ENCODE peak calls at places on chromosomes 7 and 10, in five cellular contexts. B, J, Q, Y and F are unnamed samples. For H3K4me1, the result is how much of the 10 kb centered on the place peaks cover.

GRCh38 chr10:43781480-43782361 is 133.0 kb upstream of the ZNF32 start:
- DNase-seq in J (no peak), Y (peak), Q (no peak), B (peak), F (no peak)

GRCh38 chr10:21452203-21452602 is 73.3 kb downstream of the SKIDA1 start:
- DNase-seq in Y (no peak), Q (no peak), J (no peak), B (no peak), F (no peak)

GRCh38 chr7:7653568-7654187 is 13.1 kb downstream of the UMAD1 start:
- DNase-seq in B (no peak), Q (no peak), Y (peak), J (no peak), F (no peak)

GRCh38 chr7:97011104-97011503 is 5.8 kb downstream of the DLX6 start:
- DNase-seq in Q (no peak), B (no peak), Y (no peak), J (no peak), F (no peak)

GRCh38 chr10:90960355-90960814 is 39.5 kb upstream of the ANKRD1 start:
- DNase-seq in Y (peak), B (no peak), Q (no peak), J (peak), F (no peak)

GRCh38 chr7:7595451-7595850 is 28.8 kb downstream of the MIOS start:
- DNase-seq in J (peak), Q (no peak), B (no peak), Y (no peak), F (no peak)

GRCh38 chr7:143318661-143319060 is 2.8 kb downstream of the CLCN1 start:
- DNase-seq in Y (no peak), J (no peak), Q (peak), B (no peak), F (no peak)

GRCh38 chr10:43214071-43214955 is 52.6 kb downstream of the RASGEF1A start:
- DNase-seq in B (no peak), Y (no peak), Q (no peak), J (no peak), F (no peak)

GRCh38 chr10:5321273-5321672 is 43.5 kb upstream of the UCN3 start:
- DNase-seq in Q (no peak), Y (no peak), B (no peak), J (no peak), F (no peak)

GRCh38 chr10:7406712-7407333 is 4.0 kb downstream of the SFMBT2 start:
- DNase-seq in Y (no peak), J (no peak), Q (no peak), B (no peak), F (no peak)

GRCh38 chr10:49139866-49140195 is 6.0 kb upstream of the FAM170B start:
- DNase-seq in Q (no peak), Y (no peak), B (no peak), J (no peak), F (no peak)

GRCh38 chr7:155291045-155291530 is 6.6 kb upstream of the INSIG1 start:
- DNase-seq in Y (no peak), J (peak), Q (no peak), B (peak), F (peak)

GRCh38 chr10:44297963-44298362 is 86.9 kb downstream of the CXCL12 start:
- DNase-seq in Y (no peak), J (no peak), B (no peak), Q (no peak), F (no peak)

GRCh38 chr10:17685227-17685840 is 41.4 kb downstream of the STAM start:
- DNase-seq in B (no peak), J (no peak), Q (no peak), Y (peak), F (no peak)

GRCh38 chr7:91344248-91344647 is 80.0 kb downstream of the FZD1 start:
- DNase-seq in J (no peak), B (peak), Q (no peak), Y (no peak), F (no peak)

GRCh38 chr7:131482800-131483199 is 73.6 kb downstream of the PODXL start:
- DNase-seq in B (no peak), Q (no peak), J (no peak), Y (peak), F (no peak)

GRCh38 chr7:83212883-83213282 is 50.2 kb upstream of the PCLO start:
- DNase-seq in B (no peak), Y (no peak), J (no peak), Q (no peak), F (no peak)

GRCh38 chr10:623039-623438 is 66.4 kb downstream of the DIP2C start:
- DNase-seq in J (no peak), Q (no peak), Y (no peak), B (no peak), F (no peak)

GRCh38 chr10:21935439-21936023 is 68.0 kb downstream of the DNAJC1 start:
- DNase-seq in Q (no peak), B (no peak), Y (no peak), J (no peak), F (no peak)

GRCh38 chr7:129489491-129489890 is 12.8 kb upstream of the SMKR1 start:
- DNase-seq in B (no peak), Q (no peak), J (no peak), Y (no peak), F (no peak)

GRCh38 chr7:39501358-39501757 is 64.8 kb upstream of the YAE1 start:
- DNase-seq in Y (no peak), J (no peak), Q (no peak), B (no peak), F (no peak)

GRCh38 chr10:18868919-18869318 is 179.7 kb upstream of the MALRD1 start:
- DNase-seq in J (no peak), Q (no peak), B (no peak), Y (no peak), F (no peak)

GRCh38 chr7:70738080-70738479 is 393.9 kb upstream of the GALNT17 start:
- DNase-seq in J (no peak), Y (no peak), B (peak), Q (peak), F (no peak)

GRCh38 chr7:91634485-91635177 is 245.9 kb downstream of the MTERF1 start:
- DNase-seq in B (no peak), J (no peak), Y (no peak), Q (no peak), F (no peak)

GRCh38 chr7:26549281-26549943 is 257.8 kb downstream of the SNX10 start:
- DNase-seq in J (peak), Q (no peak), B (peak), Y (no peak), F (no peak)

GRCh38 chr7:32890553-32891045 is 961 bp downstream of the KBTBD2 start:
- DNase-seq in Q (peak), B (no peak), Y (peak), J (no peak), F (no peak)

GRCh38 chr7:32891046-32891799 is at the start of gene KBTBD2:
- DNase-seq in Y (no peak), Q (peak), J (peak), B (peak), F (peak)

GRCh38 chr7:32892521-32893224 is 1.1 kb upstream of the KBTBD2 start:
- DNase-seq in Q (peak), B (peak), J (peak), Y (no peak), F (peak)

GRCh38 chr7:32893225-32893560 is 1.6 kb upstream of the KBTBD2 start:
- DNase-seq in Q (no peak), Y (no peak), J (no peak), B (no peak), F (no peak)

GRCh38 chr7:32891800-32892520 is 400 bp upstream of the KBTBD2 start:
- DNase-seq in J (peak), B (peak), Y (peak), Q (peak), F (peak)
- H3K4me1 ChIP-seq in J (under half), B (under half), Y (under half), Q (under half), F (under half)

DNA sequence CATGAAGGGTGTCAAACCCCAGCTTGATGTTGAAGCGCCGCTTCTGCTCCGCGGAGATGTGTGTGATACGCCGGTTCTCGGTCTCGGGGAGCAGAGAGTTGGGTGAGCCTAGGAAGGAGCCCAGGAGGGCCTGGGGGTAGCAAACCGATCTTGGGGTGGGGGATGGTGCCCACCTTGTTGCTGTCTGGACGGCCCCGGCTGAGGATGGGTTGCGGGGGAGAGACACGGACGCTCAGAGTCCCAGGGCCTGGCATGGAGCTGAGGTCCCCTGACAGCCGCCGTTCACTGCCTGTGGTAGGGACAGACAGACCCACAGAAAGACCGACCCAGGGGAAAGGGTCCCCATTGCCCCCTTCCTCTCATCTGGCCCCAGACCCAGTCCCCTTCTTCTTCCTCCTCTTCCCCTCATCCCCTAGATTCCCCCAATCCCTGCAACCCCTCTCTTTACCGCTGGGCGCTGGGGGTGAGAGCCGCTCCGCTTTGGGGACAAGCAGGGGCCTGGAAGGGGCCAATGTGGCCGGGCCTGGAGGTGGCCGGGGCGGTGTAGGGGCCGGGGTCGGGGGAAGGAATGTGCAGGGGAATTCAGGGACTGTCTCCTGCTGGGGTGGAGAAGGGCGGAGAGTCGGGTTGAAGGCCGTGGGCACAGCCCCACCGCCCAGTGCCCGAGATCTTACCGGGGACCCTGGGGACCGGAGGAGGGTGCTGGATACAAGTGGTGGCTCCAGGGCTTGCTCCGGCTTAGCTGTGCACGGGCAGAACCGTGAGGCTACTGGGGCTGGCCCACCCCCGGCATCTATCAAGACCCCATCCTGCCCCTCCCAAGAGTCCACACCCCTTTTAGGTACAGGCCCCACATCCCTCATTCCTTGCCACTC is 18.0 kb upstream of the TBL2 start:
- DNase-seq in B (no peak), Q (no peak), Y (no peak), J (no peak), F (no peak)
- TF ChIP-seq POLR2A in B (no peak), Q (no peak), Y (no peak), J (no peak), F (no peak)

DNA sequence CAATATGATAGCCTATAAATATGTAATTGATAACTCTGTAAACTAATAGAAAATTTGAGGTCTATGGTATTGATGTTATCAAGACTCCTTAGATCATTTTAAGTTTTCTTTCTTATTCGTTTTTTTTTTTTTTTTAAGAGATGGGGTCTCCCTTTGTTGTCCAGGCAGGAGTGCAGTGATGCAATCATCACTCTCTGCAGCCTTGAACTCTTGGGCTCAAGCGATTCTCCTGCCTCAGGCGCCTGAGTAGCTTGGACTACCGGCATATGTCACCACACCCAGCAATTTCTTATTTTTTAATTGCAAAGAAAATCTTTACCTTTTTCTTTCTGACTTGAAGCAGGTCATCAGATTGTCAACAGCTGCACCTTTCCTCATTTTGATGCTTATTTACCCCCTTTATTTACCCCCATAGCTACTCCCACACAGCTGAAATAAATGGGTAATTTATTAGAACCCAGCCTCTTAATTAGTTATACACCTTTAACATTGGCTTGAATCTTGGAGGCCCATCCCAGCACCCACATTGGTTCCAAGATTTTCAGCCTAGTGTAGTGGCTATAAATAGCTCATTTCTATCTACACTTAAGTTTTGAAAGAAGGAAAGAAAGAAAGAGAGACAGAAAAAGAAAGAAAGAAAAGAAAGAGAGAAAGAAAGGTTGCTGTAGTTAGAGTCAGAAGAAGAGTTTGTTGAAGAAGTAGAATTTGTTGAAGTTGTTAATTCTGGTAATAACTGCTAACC is 38.3 kb downstream of the ARL4A start:
- DNase-seq in B (no peak), Q (no peak), J (no peak), Y (no peak), F (no peak)
- H3K4me1 ChIP-seq in B (under half), Q (under half), J (under half), Y (under half), F (under half)

GRCh38 chr10:4241724-4242345 is 456.8 kb upstream of the KLF6 start:
- DNase-seq in J (peak), Y (no peak), B (no peak), Q (peak), F (no peak)
- TF ChIP-seq POLR2A in J (no peak), Y (no peak), B (no peak), Q (no peak), F (no peak)

GRCh38 chr7:22090512-22090911 is 144.8 kb upstream of the CDCA7L start:
- DNase-seq in Q (no peak), J (no peak), Y (no peak), B (no peak), F (no peak)

GRCh38 chr7:22090107-22090506 is 144.4 kb upstream of the CDCA7L start:
- DNase-seq in Y (no peak), B (no peak), J (no peak), Q (no peak), F (no peak)

GRCh38 chr7:22093936-22094335 is 148.2 kb upstream of the CDCA7L start:
- DNase-seq in B (no peak), Q (no peak), J (no peak), Y (no peak), F (no peak)

GRCh38 chr7:22094413-22095304 is 149.0 kb upstream of the CDCA7L start:
- DNase-seq in B (no peak), Q (no peak), Y (no peak), J (no peak), F (no peak)

GRCh38 chr7:22093003-22093402 is 147.3 kb upstream of the CDCA7L start:
- DNase-seq in Y (no peak), B (no peak), J (peak), Q (no peak), F (no peak)
- H3K4me1 ChIP-seq in Y (under half), B (under half), J (under half), Q (under half), F (under half)

DNA sequence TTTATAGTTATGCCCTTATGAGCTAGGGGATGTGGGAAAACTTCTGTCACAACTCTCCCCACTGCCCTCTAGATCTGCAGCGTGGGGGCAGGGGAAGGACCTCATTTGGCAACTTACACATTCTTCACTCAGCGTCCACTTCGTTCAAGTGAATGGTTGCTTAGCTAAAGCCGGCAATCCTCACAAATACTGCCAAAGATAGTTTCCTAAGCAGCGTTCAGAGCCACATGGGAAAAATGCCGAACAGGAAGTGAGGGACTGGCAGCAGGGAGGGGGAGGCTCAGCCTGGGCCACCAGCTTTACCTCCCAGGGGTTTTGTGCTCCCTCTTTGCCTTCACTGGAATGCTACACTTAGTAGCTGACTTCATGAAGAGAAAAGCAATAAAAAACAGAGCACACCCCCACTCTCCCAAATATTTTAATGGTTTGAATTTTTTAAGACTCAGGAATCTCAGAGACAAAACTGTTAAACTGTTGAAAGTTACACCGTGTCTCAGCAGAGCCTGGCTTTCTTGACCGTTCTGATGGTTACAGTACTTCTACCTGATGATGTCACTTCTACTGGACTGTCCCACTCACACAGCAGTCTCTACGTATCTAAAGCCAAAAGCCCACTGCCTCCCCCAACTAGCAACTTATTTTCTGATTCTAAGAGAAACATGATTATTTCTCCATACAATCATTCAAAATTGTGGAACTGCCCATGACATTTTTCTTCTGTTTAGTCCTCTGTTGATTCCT is 10.4 kb downstream of the GRM3 start:
- DNase-seq in Q (no peak), J (no peak), Y (no peak), B (no peak), F (no peak)
- TF ChIP-seq POLR2A in Q (no peak), J (no peak), Y (no peak), B (no peak), F (no peak)

GRCh38 chr7:33503014-33503413 is 373.6 kb downstream of the BBS9 start:
- DNase-seq in Q (no peak), J (no peak), B (no peak), Y (no peak), F (no peak)

GRCh38 chr7:33501368-33501767 is 372.0 kb downstream of the BBS9 start:
- DNase-seq in Q (no peak), Y (no peak), J (no peak), B (no peak), F (no peak)

GRCh38 chr7:33495207-33495606 is 365.8 kb downstream of the BBS9 start:
- DNase-seq in Q (peak), B (no peak), J (no peak), Y (no peak), F (no peak)

GRCh38 chr7:33500590-33500989 is 371.2 kb downstream of the BBS9 start:
- DNase-seq in J (no peak), B (no peak), Y (no peak), Q (no peak), F (no peak)
- H3K4me1 ChIP-seq in J (under half), B (under half), Y (under half), Q (under half), F (under half)

GRCh38 chr10:102713483-102713813 is 749 bp downstream of the ARL3 start:
- DNase-seq in J (no peak), Y (no peak), B (no peak), Q (no peak), F (no peak)
- TF ChIP-seq POLR2A in J (no peak), Y (no peak), B (no peak), Q (no peak), F (no peak)

GRCh38 chr10:28577506-28577905 is 44.6 kb downstream of the WAC start:
- DNase-seq in B (no peak), Y (no peak), Q (no peak), J (no peak), F (no peak)

GRCh38 chr10:28578454-28578853 is 45.5 kb downstream of the WAC start:
- DNase-seq in Y (no peak), J (no peak), B (no peak), Q (no peak), F (no peak)

GRCh38 chr10:28581916-28582315 is 49.0 kb downstream of the WAC start:
- DNase-seq in Y (no peak), B (no peak), Q (no peak), J (peak), F (no peak)

GRCh38 chr10:28585076-28585475 is 52.2 kb downstream of the WAC start:
- DNase-seq in B (no peak), J (no peak), Y (no peak), Q (no peak), F (no peak)

GRCh38 chr10:28580825-28581224 is 47.9 kb downstream of the WAC start:
- DNase-seq in Q (no peak), B (no peak), Y (no peak), J (no peak), F (no peak)
- H3K4me1 ChIP-seq in Q (under half), B (under half), Y (under half), J (under half), F (under half)